ENCODE peak calls at places on chromosomes 12 and 14, in nine cellular contexts. F is esophagus squamous epithelium, H is H1, O is Peyer's patch, A is ovary, U is A549, Q is stomach, C is IMR-90, K is transverse colon. G is an unnamed sample. For H3K4me1, the result is how much of the 10 kb centered on the place peaks cover.

GRCh38 chr12:90301734-90302133 is 593.1 kb upstream of the ATP2B1 start:
- DNase-seq in U (no peak), C (no peak), Q (no peak), A (no peak), F (no peak), K (no peak), H (no peak), O (no peak), G (no peak)

GRCh38 chr14:66111891-66112290 is 374.3 kb upstream of the CCDC196 start:
- DNase-seq in Q (no peak), O (no peak), U (no peak), F (no peak), A (no peak), C (no peak), K (no peak), H (no peak), G (peak)

GRCh38 chr12:2264622-2265306 is 212.0 kb downstream of the CACNA1C start:
- DNase-seq in Q (no peak), A (peak), F (no peak), U (no peak), O (no peak), C (peak), K (peak), H (no peak), G (no peak)

GRCh38 chr12:13104403-13104802 is 936 bp upstream of the GSG1 start:
- DNase-seq in K (no peak), C (no peak), Q (no peak), H (no peak), O (no peak), F (no peak), U (no peak), A (no peak), G (peak)

GRCh38 chr14:30961330-30961729 is 64.1 kb upstream of the AP4S1 start:
- DNase-seq in U (no peak), A (no peak), O (no peak), Q (no peak), C (no peak), K (no peak), H (no peak), F (no peak), G (no peak)

GRCh38 chr14:93729993-93730392 is 58.3 kb downstream of the PRIMA1 start:
- DNase-seq in U (no peak), F (no peak), A (no peak), K (no peak), C (no peak), O (peak), Q (no peak), H (no peak), G (no peak)

GRCh38 chr14:24339284-24340151 is at the start of gene RIPK3:
- DNase-seq in C (no peak), U (no peak), K (peak), Q (peak), H (no peak), O (peak), A (no peak), F (no peak), G (peak)

GRCh38 chr12:114655934-114656697 is 27.9 kb downstream of the TBX3 start:
- DNase-seq in O (no peak), C (peak), H (no peak), K (no peak), Q (no peak), A (peak), U (peak), F (no peak), G (no peak)

GRCh38 chr12:13124661-13125505 is 21.4 kb upstream of the GSG1 start:
- DNase-seq in F (no peak), K (no peak), A (no peak), H (no peak), O (no peak), C (peak), Q (no peak), U (no peak), G (no peak)

GRCh38 chr12:51911307-51911706 is 4.0 kb downstream of the ACVRL1 start:
- DNase-seq in K (no peak), H (no peak), Q (no peak), C (no peak), U (no peak), A (no peak), O (no peak), F (no peak), G (no peak)

GRCh38 chr14:51860836-51861583 is 598 bp downstream of the GNG2 start:
- DNase-seq in O (no peak), K (no peak), H (no peak), U (no peak), F (no peak), A (no peak), C (peak), Q (no peak), G (no peak)

GRCh38 chr12:18690653-18691052 is 47.2 kb downstream of the PLCZ1 start:
- DNase-seq in F (no peak), A (no peak), C (peak), O (no peak), H (no peak), U (peak), Q (no peak), K (no peak), G (no peak)

GRCh38 chr14:31876741-31877140 is 200.4 kb upstream of the ARHGAP5 start:
- DNase-seq in H (no peak), C (no peak), F (no peak), Q (no peak), A (no peak), K (no peak), U (no peak), O (no peak), G (no peak)

GRCh38 chr14:64232095-64232830 is 61.9 kb downstream of the ESR2 start:
- DNase-seq in Q (no peak), K (no peak), A (no peak), H (no peak), F (no peak), C (peak), U (no peak), O (no peak), G (no peak)

GRCh38 chr14:32472512-32473472 is 143.7 kb downstream of the AKAP6 start:
- DNase-seq in Q (no peak), U (no peak), H (no peak), A (no peak), O (no peak), K (no peak), C (peak), F (no peak), G (no peak)

GRCh38 chr12:67804168-67804567 is 155.6 kb downstream of the DYRK2 start:
- DNase-seq in H (no peak), C (no peak), O (no peak), K (no peak), U (no peak), F (no peak), Q (no peak), A (no peak), G (no peak)

GRCh38 chr14:67533754-67534085 is 630 bp downstream of the PLEKHH1 start:
- DNase-seq in F (no peak), O (no peak), A (no peak), C (no peak), H (no peak), K (peak), U (no peak), Q (no peak), G (no peak)

GRCh38 chr12:50951112-50951511 is 1.2 kb upstream of the HIGD1C start:
- DNase-seq in H (no peak), U (no peak), A (no peak), K (no peak), C (no peak), Q (no peak), F (no peak), O (no peak), G (no peak)

GRCh38 chr14:101810897-101811620 is 49.5 kb downstream of the PPP2R5C start:
- DNase-seq in K (no peak), C (peak), U (no peak), A (no peak), Q (no peak), H (no peak), O (no peak), F (no peak), G (no peak)

GRCh38 chr12:42912367-42912766 is 322.8 kb upstream of the PRICKLE1 start:
- DNase-seq in K (no peak), C (no peak), U (no peak), A (no peak), H (no peak), F (no peak), O (no peak), Q (no peak), G (no peak)

GRCh38 chr12:67430708-67431335 is 161.7 kb downstream of the CAND1 start:
- DNase-seq in C (no peak), F (no peak), H (no peak), U (no peak), Q (no peak), K (no peak), O (no peak), A (peak), G (no peak)

GRCh38 chr14:35331605-35332516 is 39.7 kb downstream of the PSMA6 start:
- DNase-seq in O (peak), K (peak), Q (peak), H (no peak), C (peak), A (no peak), U (no peak), F (no peak), G (peak)

GRCh38 chr12:88836156-88836555 is 255.9 kb upstream of the KITLG start:
- DNase-seq in A (no peak), H (no peak), F (no peak), O (no peak), C (no peak), U (no peak), Q (no peak), K (no peak), G (no peak)

GRCh38 chr12:57720606-57721595 is 17.6 kb downstream of the AGAP2 start:
- DNase-seq in Q (no peak), F (no peak), U (no peak), H (no peak), O (no peak), C (no peak), A (no peak), K (no peak), G (no peak)

GRCh38 chr14:81247271-81247766 is 26.6 kb upstream of the GTF2A1 start:
- DNase-seq in H (no peak), F (no peak), C (no peak), K (no peak), U (no peak), Q (peak), O (no peak), A (no peak), G (no peak)

GRCh38 chr12:29970501-29970900 is 186.8 kb upstream of the TMTC1 start:
- DNase-seq in A (no peak), H (no peak), F (no peak), U (no peak), K (no peak), O (no peak), C (no peak), Q (no peak), G (no peak)

GRCh38 chr14:71668186-71668912 is 263.9 kb upstream of the RGS6 start:
- DNase-seq in H (no peak), F (no peak), O (no peak), C (peak), K (no peak), Q (no peak), A (no peak), U (no peak), G (no peak)

GRCh38 chr12:107318804-107319535 is 225.6 kb upstream of the CRY1 start:
- DNase-seq in C (peak), O (peak), H (no peak), Q (no peak), F (no peak), A (no peak), K (peak), U (no peak), G (peak)

GRCh38 chr12:59431266-59431665 is 164.6 kb upstream of the SLC16A7 start:
- DNase-seq in C (peak), U (no peak), K (no peak), O (no peak), H (no peak), A (no peak), F (no peak), Q (no peak), G (no peak)

GRCh38 chr12:68768431-68768934 is 22.5 kb downstream of the SLC35E3 start:
- DNase-seq in C (peak), O (no peak), K (no peak), U (no peak), H (no peak), Q (no peak), F (no peak), A (no peak), G (no peak)

GRCh38 chr14:20468773-20469241 is 399 bp upstream of the PNP start:
- DNase-seq in A (peak), K (no peak), F (no peak), C (no peak), Q (no peak), H (no peak), O (no peak), U (peak), G (no peak)

GRCh38 chr12:28866715-28867503 is 282.2 kb upstream of the FAR2 start:
- DNase-seq in A (no peak), U (no peak), F (no peak), K (no peak), C (no peak), Q (no peak), H (no peak), O (no peak), G (no peak)

GRCh38 chr12:5988088-5988487 is 43.0 kb upstream of the ANO2 start:
- DNase-seq in Q (no peak), A (no peak), K (no peak), O (no peak), C (no peak), F (no peak), U (no peak), H (no peak), G (peak)

GRCh38 chr12:57719777-57720605 is 18.6 kb downstream of the AGAP2 start:
- DNase-seq in Q (no peak), H (no peak), C (no peak), F (no peak), A (no peak), K (no peak), U (no peak), O (no peak), G (no peak)

GRCh38 chr12:109329710-109330109 is 18.0 kb upstream of the MYO1H start:
- DNase-seq in K (no peak), A (no peak), H (no peak), Q (no peak), O (no peak), C (no peak), U (no peak), F (no peak), G (no peak)

GRCh38 chr14:64504897-64505771 is 564 bp downstream of the ZBTB1 start:
- DNase-seq in C (peak), K (peak), H (peak), O (peak), F (peak), U (peak), A (peak), Q (peak), G (peak)

DNA sequence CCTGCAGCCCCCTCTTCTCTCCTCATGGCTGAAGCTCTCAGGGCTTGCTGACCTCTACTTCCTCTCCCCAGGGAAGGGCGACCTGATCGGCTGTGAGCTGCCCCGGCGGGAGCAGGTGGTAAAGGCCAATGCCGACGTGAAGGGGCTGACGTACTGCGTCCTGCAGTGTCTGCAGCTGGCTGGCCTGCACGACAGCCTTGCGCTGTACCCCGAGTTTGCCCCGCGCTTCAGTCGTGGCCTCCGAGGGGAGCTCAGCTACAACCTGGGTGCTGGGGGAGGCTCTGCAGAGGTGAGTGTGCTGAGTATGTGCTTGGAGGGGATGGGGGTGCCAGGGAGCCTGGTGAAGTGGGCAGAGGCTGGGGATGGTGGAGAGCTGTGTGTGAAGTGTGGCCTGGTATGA is 13.7 kb downstream of the MCRS1 start:
- DNase-seq in U (no peak), O (peak), F (no peak), Q (no peak), K (no peak), H (no peak), A (no peak), C (no peak), G (no peak)
- H3K27ac ChIP-seq in U (no peak), O (no peak), F (no peak), Q (no peak), K (no peak), H (no peak), A (no peak), C (no peak), G (no peak)

GRCh38 chr14:50670196-50670875 is 2.2 kb upstream of the SAV1 start:
- DNase-seq in A (no peak), K (no peak), U (no peak), F (no peak), O (no peak), C (peak), H (peak), Q (no peak), G (no peak)
- TF ChIP-seq POLR2A in A (no peak), K (no peak), U (no peak), F (no peak), O (no peak), C (no peak), H (no peak), Q (no peak), G (no peak)

DNA sequence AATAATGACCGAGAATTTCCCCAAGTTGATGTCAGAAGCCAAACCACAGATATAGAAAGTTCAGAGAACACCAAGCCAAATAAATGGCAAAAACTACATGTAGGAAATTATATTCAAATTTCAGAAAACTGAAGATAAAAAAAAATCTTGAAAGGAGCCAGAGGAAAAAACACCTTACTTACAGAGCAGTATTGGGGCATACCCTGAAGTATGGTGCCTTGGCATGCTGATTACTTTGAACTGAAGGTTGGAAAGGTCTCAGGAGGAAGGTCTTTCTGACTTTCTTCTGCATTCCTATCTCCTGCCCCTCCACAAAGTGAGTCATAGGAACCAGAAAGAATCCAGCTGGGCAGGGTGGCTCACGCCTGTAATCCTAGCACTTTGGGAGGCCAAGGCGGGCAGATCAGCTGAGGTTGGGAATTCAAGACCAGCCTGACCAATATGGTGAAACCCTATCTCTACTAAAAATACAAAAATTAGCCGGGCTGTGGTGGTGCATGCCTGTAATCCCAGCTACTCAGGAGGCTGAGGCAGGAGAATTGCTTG is 8.8 kb upstream of the FGF6 start:
- DNase-seq in F (no peak), H (no peak), A (no peak), U (no peak), Q (no peak), C (no peak), O (no peak), K (no peak), G (no peak)
- H3K4me1 ChIP-seq in F (under half), H (under half), A (under half), U (under half), Q (under half), C (under half), O (under half), K (under half), G (under half)

DNA sequence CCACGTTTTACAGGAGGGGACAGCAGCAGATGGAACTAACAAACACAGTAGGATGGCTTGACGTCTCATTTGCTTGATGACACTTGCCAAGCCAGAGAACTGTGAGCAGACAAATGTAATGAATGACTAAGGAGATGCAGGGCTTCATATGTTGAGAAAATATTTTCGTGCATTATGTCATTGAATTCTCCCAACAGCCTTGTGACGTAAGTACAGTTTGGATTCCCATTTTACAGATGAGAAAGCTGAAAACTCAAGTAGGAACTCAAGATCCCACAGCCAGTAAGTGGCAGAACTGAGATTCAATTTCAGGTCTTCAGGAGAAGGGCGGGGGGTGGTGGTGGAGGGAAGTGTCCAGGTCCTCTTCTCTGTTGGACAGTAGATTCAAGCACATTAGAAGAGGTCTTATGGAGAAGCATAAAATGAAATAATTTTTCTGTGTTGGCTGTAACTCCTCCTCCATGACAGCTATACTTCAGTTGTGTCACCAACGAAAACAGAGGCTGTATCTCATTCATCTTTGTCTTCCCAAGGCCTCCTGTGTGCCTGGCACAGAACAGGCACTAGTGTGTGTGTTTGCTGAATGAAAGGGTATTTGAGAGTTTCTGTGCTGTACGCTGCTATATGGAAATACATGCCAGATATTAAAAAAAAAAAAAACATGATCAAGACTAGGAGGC is 2.2 kb downstream of the VASH1 start:
- DNase-seq in O (no peak), H (no peak), K (no peak), Q (no peak), C (peak), F (no peak), A (no peak), U (no peak), G (no peak)
- H3K27ac ChIP-seq in O (no peak), H (no peak), K (no peak), Q (no peak), C (no peak), F (peak), A (no peak), U (no peak), G (peak)

GRCh38 chr12:104385510-104385909 is 71.2 kb upstream of the CHST11 start:
- DNase-seq in Q (no peak), U (no peak), A (no peak), O (no peak), C (no peak), K (no peak), H (no peak), F (no peak), G (no peak)
- TF ChIP-seq POLR2A in Q (no peak), U (no peak), A (no peak), O (no peak), C (no peak), K (no peak), H (no peak), F (no peak), G (no peak)

GRCh38 chr12:120833849-120834248 is 70.3 kb downstream of the SPPL3 start:
- DNase-seq in Q (no peak), O (no peak), A (no peak), K (no peak), H (no peak), U (no peak), F (no peak), C (peak), G (no peak)
- H3K4me1 ChIP-seq in Q (half or more), O (under half), A (under half), K (under half), H (under half), U (under half), F (half or more), C (under half), G (under half)

GRCh38 chr14:95303552-95303951 is 16.2 kb downstream of the CLMN start:
- DNase-seq in Q (no peak), C (no peak), O (no peak), H (no peak), A (no peak), U (no peak), K (no peak), F (no peak), G (no peak)
- H3K27ac ChIP-seq in Q (no peak), C (no peak), O (no peak), H (no peak), A (no peak), U (no peak), K (no peak), F (no peak), G (no peak)

G was measured in upper lobe of left lung.